ENCODE peak calls at places on chromosome X, in seven cellular contexts. One of them, this sample, is unnamed.
A peak's percentile ranks its signal among the peaks of the same experiment; 100 is the strongest.

GRCh38 chrX:17635231-17635630 is 102.1 kb upstream of the SCML1 start:
- DNase-seq in H1: peak; percentile 66
- DNase-seq in H9: peak; percentile 89
- DNase-seq in neuronal stem cell: peak; percentile 81
- DNase-seq in mesendoderm: peak; percentile 91
- DNase-seq in IMR-90: peak; percentile 18
- DNase-seq in trophoblast cell: no peak
- DNase-seq in this sample: no peak

GRCh38 chrX:129932792-129933321 is 26.9 kb downstream of the UTP14A start:
- DNase-seq in IMR-90: no peak
- DNase-seq in H1: no peak
- DNase-seq in H9: peak; percentile 35
- DNase-seq in neuronal stem cell: no peak
- DNase-seq in mesendoderm: no peak
- DNase-seq in trophoblast cell: no peak
- DNase-seq in this sample: peak; percentile 15

GRCh38 chrX:18210470-18210869 is 10.2 kb downstream of the BEND2 start:
- DNase-seq in mesendoderm: peak; percentile 7
- DNase-seq in H9: no peak
- DNase-seq in IMR-90: peak; percentile 4
- DNase-seq in H1: no peak
- DNase-seq in trophoblast cell: no peak
- DNase-seq in neuronal stem cell: no peak
- DNase-seq in this sample: no peak

GRCh38 chrX:108447303-108447702 is 7.7 kb downstream of the COL4A5 start:
- DNase-seq in H1: no peak
- DNase-seq in H9: no peak
- DNase-seq in IMR-90: peak; percentile 16
- DNase-seq in neuronal stem cell: no peak
- DNase-seq in mesendoderm: no peak
- DNase-seq in trophoblast cell: no peak
- DNase-seq in this sample: peak; percentile 35

GRCh38 chrX:133859860-133860259 is 125.5 kb downstream of the GPC3 start:
- DNase-seq in mesendoderm: no peak
- DNase-seq in H1: no peak
- DNase-seq in trophoblast cell: no peak
- DNase-seq in H9: no peak
- DNase-seq in IMR-90: peak; percentile 55
- DNase-seq in neuronal stem cell: no peak
- DNase-seq in this sample: no peak

GRCh38 chrX:81377329-81377728 is 175.4 kb downstream of the SH3BGRL start:
- DNase-seq in IMR-90: peak; percentile 27
- DNase-seq in H1: no peak
- DNase-seq in mesendoderm: peak; percentile 18
- DNase-seq in H9: no peak
- DNase-seq in neuronal stem cell: peak; percentile 8
- DNase-seq in trophoblast cell: no peak
- DNase-seq in this sample: peak; percentile 20

GRCh38 chrX:74535211-74535621 is 79.2 kb downstream of the RLIM start:
- DNase-seq in H9: peak; percentile 49
- DNase-seq in neuronal stem cell: no peak
- DNase-seq in mesendoderm: peak; percentile 86
- DNase-seq in trophoblast cell: peak; percentile 13
- DNase-seq in H1: no peak
- DNase-seq in IMR-90: peak; percentile 71
- DNase-seq in this sample: peak; percentile 62

GRCh38 chrX:45862801-45863200 is 662.1 kb upstream of the DIPK2B start:
- DNase-seq in mesendoderm: no peak
- DNase-seq in IMR-90: no peak
- DNase-seq in H9: peak; percentile 24
- DNase-seq in trophoblast cell: no peak
- DNase-seq in neuronal stem cell: no peak
- DNase-seq in H1: no peak
- DNase-seq in this sample: no peak

GRCh38 chrX:15299945-15300851 is 15.2 kb downstream of the ASB11 start:
- DNase-seq in H9: no peak
- DNase-seq in IMR-90: peak; percentile 30
- DNase-seq in trophoblast cell: no peak
- DNase-seq in H1: no peak
- DNase-seq in neuronal stem cell: peak; percentile 0
- DNase-seq in mesendoderm: peak; percentile 5
- DNase-seq in this sample: peak; percentile 12

GRCh38 chrX:23752740-23753435 is 9.8 kb upstream of the ACOT9 start:
- DNase-seq in H9: no peak
- DNase-seq in IMR-90: peak; percentile 62
- DNase-seq in neuronal stem cell: no peak
- DNase-seq in mesendoderm: no peak
- DNase-seq in H1: no peak
- DNase-seq in trophoblast cell: no peak
- DNase-seq in this sample: peak; percentile 18

GRCh38 chrX:16089086-16089485 is 34.3 kb upstream of the GRPR start:
- DNase-seq in neuronal stem cell: no peak
- DNase-seq in H1: no peak
- DNase-seq in IMR-90: no peak
- DNase-seq in mesendoderm: no peak
- DNase-seq in H9: no peak
- DNase-seq in trophoblast cell: no peak
- DNase-seq in this sample: peak; percentile 3

GRCh38 chrX:123964155-123964554 is 2.6 kb downstream of the STAG2 start:
- DNase-seq in IMR-90: peak; percentile 43
- DNase-seq in mesendoderm: peak; percentile 15
- DNase-seq in H1: no peak
- DNase-seq in neuronal stem cell: no peak
- DNase-seq in trophoblast cell: no peak
- DNase-seq in H9: no peak
- DNase-seq in this sample: peak; percentile 63

DNA sequence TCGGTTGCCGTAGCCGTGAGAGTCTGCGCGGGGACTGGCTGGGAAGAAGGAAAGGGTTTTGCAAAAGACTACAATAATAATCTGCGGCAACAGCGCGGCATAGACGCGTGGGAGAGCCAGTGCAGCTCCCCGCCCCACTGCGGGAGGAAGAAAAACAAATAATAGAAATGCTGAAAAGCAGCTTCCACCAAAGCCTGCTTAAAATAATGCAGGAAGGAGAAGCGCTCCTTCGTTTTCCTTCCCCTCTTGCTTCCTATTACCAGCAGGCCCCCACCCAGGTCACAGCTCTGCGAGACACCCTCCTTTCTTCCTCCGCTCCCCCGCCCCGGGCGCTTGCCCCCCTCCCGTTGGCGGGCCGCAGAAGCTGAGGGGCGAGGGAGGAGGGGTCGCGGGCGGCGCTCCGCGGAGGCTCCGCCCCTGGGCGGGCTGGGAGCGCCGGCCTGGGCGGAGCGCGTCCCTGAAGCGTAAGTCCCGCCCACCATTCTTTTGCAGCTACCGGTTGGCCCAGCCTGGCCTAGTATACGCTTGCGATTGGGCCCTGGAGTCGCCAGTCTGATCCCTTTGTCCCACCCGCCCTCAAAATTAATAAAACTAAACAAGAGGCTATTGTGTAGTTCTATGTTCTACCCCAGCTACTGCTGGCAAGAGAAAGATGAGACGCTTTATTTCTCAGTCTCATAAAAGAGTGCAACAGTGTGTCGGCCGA is 636 bp upstream of the AMOT start:
- DNase-seq in H9: peak; percentile 92
- DNase-seq in mesendoderm: peak; percentile 87
- DNase-seq in trophoblast cell: peak; percentile 64
- DNase-seq in H1: peak; percentile 76
- DNase-seq in neuronal stem cell: peak; percentile 73
- DNase-seq in IMR-90: peak; percentile 87
- DNase-seq in this sample: peak; percentile 84
- H2AK5ac ChIP-seq in H9: no peak overlapping the region
- H2AK5ac ChIP-seq in mesendoderm: no peak overlapping the region
- H2AK5ac ChIP-seq in trophoblast cell: peak overlapping the region; percentile 40
- H2AK5ac ChIP-seq in H1: no peak overlapping the region
- H2AK5ac ChIP-seq in neuronal stem cell: no peak overlapping the region
- H2AK5ac ChIP-seq in IMR-90: no peak overlapping the region
- H2AK5ac ChIP-seq in this sample: no peak overlapping the region

DNA sequence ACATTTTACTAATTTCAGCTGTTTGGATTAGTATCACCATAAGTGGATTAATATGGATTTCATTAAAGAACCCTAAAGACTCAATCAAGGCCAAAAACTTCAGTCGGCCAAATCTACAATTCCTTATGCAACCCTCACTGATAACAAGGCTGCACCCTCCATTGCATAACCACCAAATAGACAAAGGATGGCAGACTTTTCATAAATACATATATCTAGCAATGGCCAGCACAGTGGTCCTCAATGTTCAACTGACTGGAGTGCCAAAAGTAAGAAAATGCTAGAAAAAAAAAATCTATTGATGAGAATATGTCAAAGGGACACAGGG is 46.6 kb downstream of the MID1IP1 start:
- DNase-seq in IMR-90: no peak
- DNase-seq in mesendoderm: no peak
- DNase-seq in neuronal stem cell: no peak
- DNase-seq in H1: no peak
- DNase-seq in H9: no peak
- DNase-seq in trophoblast cell: no peak
- DNase-seq in this sample: no peak
- H2AK5ac ChIP-seq in IMR-90: no peak overlapping the region
- H2AK5ac ChIP-seq in mesendoderm: no peak overlapping the region
- H2AK5ac ChIP-seq in neuronal stem cell: no peak overlapping the region
- H2AK5ac ChIP-seq in H1: no peak overlapping the region
- H2AK5ac ChIP-seq in H9: no peak overlapping the region
- H2AK5ac ChIP-seq in trophoblast cell: no peak overlapping the region
- H2AK5ac ChIP-seq in this sample: no peak overlapping the region

GRCh38 chrX:153478746-153479145 is 8.4 kb upstream of the HAUS7 start:
- DNase-seq in IMR-90: no peak
- DNase-seq in neuronal stem cell: no peak
- DNase-seq in trophoblast cell: no peak
- DNase-seq in H9: no peak
- DNase-seq in H1: no peak
- DNase-seq in mesendoderm: no peak
- DNase-seq in this sample: no peak

GRCh38 chrX:153485396-153486080 is 9.2 kb upstream of the BGN start:
- DNase-seq in neuronal stem cell: no peak
- DNase-seq in IMR-90: no peak
- DNase-seq in H1: no peak
- DNase-seq in H9: no peak
- DNase-seq in trophoblast cell: no peak
- DNase-seq in mesendoderm: no peak
- DNase-seq in this sample: no peak

GRCh38 chrX:153486163-153486562 is 8.6 kb upstream of the BGN start:
- DNase-seq in H9: no peak
- DNase-seq in IMR-90: no peak
- DNase-seq in trophoblast cell: no peak
- DNase-seq in H1: no peak
- DNase-seq in mesendoderm: no peak
- DNase-seq in neuronal stem cell: no peak
- DNase-seq in this sample: no peak

GRCh38 chrX:153481043-153481442 is 10.7 kb upstream of the HAUS7 start:
- DNase-seq in trophoblast cell: no peak
- DNase-seq in neuronal stem cell: no peak
- DNase-seq in H9: no peak
- DNase-seq in mesendoderm: no peak
- DNase-seq in IMR-90: no peak
- DNase-seq in H1: no peak
- DNase-seq in this sample: no peak

GRCh38 chrX:153482376-153483015 is 12.1 kb upstream of the HAUS7 start:
- DNase-seq in H1: no peak
- DNase-seq in trophoblast cell: no peak
- DNase-seq in mesendoderm: no peak
- DNase-seq in IMR-90: no peak
- DNase-seq in H9: no peak
- DNase-seq in neuronal stem cell: no peak
- DNase-seq in this sample: no peak
- H2AK5ac ChIP-seq in H1: no peak overlapping the region
- H2AK5ac ChIP-seq in trophoblast cell: no peak overlapping the region
- H2AK5ac ChIP-seq in mesendoderm: no peak overlapping the region
- H2AK5ac ChIP-seq in IMR-90: no peak overlapping the region
- H2AK5ac ChIP-seq in H9: no peak overlapping the region
- H2AK5ac ChIP-seq in neuronal stem cell: no peak overlapping the region
- H2AK5ac ChIP-seq in this sample: no peak overlapping the region

GRCh38 chrX:88881536-88881935 is 134.5 kb downstream of the CPXCR1 start:
- DNase-seq in H1: no peak
- DNase-seq in neuronal stem cell: no peak
- DNase-seq in mesendoderm: no peak
- DNase-seq in trophoblast cell: no peak
- DNase-seq in IMR-90: no peak
- DNase-seq in H9: no peak
- DNase-seq in this sample: no peak
- H2AK5ac ChIP-seq in H1: no peak overlapping the region
- H2AK5ac ChIP-seq in neuronal stem cell: no peak overlapping the region
- H2AK5ac ChIP-seq in mesendoderm: no peak overlapping the region
- H2AK5ac ChIP-seq in trophoblast cell: no peak overlapping the region
- H2AK5ac ChIP-seq in IMR-90: no peak overlapping the region
- H2AK5ac ChIP-seq in H9: no peak overlapping the region
- H2AK5ac ChIP-seq in this sample: no peak overlapping the region

GRCh38 chrX:39766882-39767281 is 330.9 kb downstream of the BCOR start:
- DNase-seq in trophoblast cell: no peak
- DNase-seq in neuronal stem cell: no peak
- DNase-seq in H9: no peak
- DNase-seq in H1: no peak
- DNase-seq in mesendoderm: no peak
- DNase-seq in IMR-90: no peak
- DNase-seq in this sample: no peak
- H2AK5ac ChIP-seq in trophoblast cell: no peak overlapping the region
- H2AK5ac ChIP-seq in neuronal stem cell: no peak overlapping the region
- H2AK5ac ChIP-seq in H9: no peak overlapping the region
- H2AK5ac ChIP-seq in H1: no peak overlapping the region
- H2AK5ac ChIP-seq in mesendoderm: no peak overlapping the region
- H2AK5ac ChIP-seq in IMR-90: no peak overlapping the region
- H2AK5ac ChIP-seq in this sample: no peak overlapping the region

GRCh38 chrX:30489323-30489722 is 88.2 kb downstream of the TASL start:
- DNase-seq in neuronal stem cell: no peak
- DNase-seq in mesendoderm: peak; percentile 64
- DNase-seq in trophoblast cell: no peak
- DNase-seq in H9: no peak
- DNase-seq in IMR-90: no peak
- DNase-seq in H1: no peak
- DNase-seq in this sample: no peak

GRCh38 chrX:30488092-30488491 is 89.5 kb downstream of the TASL start:
- DNase-seq in neuronal stem cell: no peak
- DNase-seq in trophoblast cell: no peak
- DNase-seq in mesendoderm: peak; percentile 45
- DNase-seq in IMR-90: peak; percentile 1
- DNase-seq in H9: no peak
- DNase-seq in H1: no peak
- DNase-seq in this sample: peak; percentile 2

DNA sequence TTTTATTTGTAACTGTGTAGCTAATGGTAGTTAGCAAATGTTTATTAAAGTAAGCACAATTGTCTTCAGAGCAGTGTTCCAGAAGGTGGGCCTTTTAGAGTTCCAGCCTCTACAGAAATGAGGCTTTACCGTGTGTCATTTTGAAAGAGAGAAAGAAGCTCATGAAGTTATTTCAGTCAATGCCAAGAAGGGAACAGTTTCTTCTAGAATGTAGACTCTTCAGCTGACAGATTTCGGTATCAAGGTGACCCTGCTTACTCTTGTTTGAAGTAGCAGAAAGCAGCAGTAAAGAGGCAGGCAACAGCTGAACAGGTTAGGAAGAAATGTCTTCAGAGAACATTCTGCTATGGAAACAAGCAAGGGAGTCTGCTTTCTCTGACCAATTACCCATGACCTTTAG is 93.6 kb downstream of the TASL start:
- DNase-seq in neuronal stem cell: no peak
- DNase-seq in trophoblast cell: no peak
- DNase-seq in H9: no peak
- DNase-seq in IMR-90: no peak
- DNase-seq in H1: no peak
- DNase-seq in mesendoderm: no peak
- DNase-seq in this sample: no peak
- H2AK5ac ChIP-seq in neuronal stem cell: no peak overlapping the region
- H2AK5ac ChIP-seq in trophoblast cell: no peak overlapping the region
- H2AK5ac ChIP-seq in H9: no peak overlapping the region
- H2AK5ac ChIP-seq in IMR-90: no peak overlapping the region
- H2AK5ac ChIP-seq in H1: no peak overlapping the region
- H2AK5ac ChIP-seq in mesendoderm: no peak overlapping the region
- H2AK5ac ChIP-seq in this sample: no peak overlapping the region